ENCODE peak calls at places on chromosomes 4 and X, in nine cellular contexts. Z is AG08395; H is K562; N is MV-4-11; G is heart left ventricle; D is lung; Y is PC-9; Q is GM13976; U is activated CD4-positive, CD25-positive, alpha-beta regulatory T cell. R is an unnamed sample.

GRCh38 chr4:101753702-101754101 is 36.8 kb upstream of the BANK1 start:
- DNase-seq in G (no peak), Z (no peak), H (no peak), Q (no peak), D (no peak), Y (no peak), N (no peak), U (no peak), R (no peak)

GRCh38 chrX:39245024-39245423 is 443.8 kb downstream of the MID1IP1 start:
- DNase-seq in D (no peak), Q (no peak), H (no peak), N (no peak), Y (no peak), U (no peak), Z (no peak), G (no peak), R (no peak)

GRCh38 chr4:187606581-187606980 is 389.0 kb upstream of the ZFP42 start:
- DNase-seq in D (no peak), Z (peak), N (peak), Y (no peak), G (peak), U (no peak), Q (peak), H (peak), R (peak)

GRCh38 chr4:139202984-139203383 is 26.0 kb upstream of the ELF2 start:
- DNase-seq in Y (no peak), Z (no peak), Q (no peak), H (peak), G (no peak), U (no peak), N (no peak), D (no peak), R (no peak)

GRCh38 chr4:725368-726234 is 20.0 kb downstream of the PCGF3 start:
- DNase-seq in N (no peak), D (no peak), Y (no peak), U (no peak), Q (no peak), H (no peak), Z (no peak), G (no peak), R (no peak)

GRCh38 chrX:40366661-40367060 is 214.1 kb upstream of the ATP6AP2 start:
- DNase-seq in U (no peak), G (no peak), Y (no peak), Z (no peak), Q (no peak), D (no peak), H (no peak), N (no peak), R (no peak)

GRCh38 chrX:9282325-9282724 is 182.5 kb upstream of the TBL1X start:
- DNase-seq in G (no peak), N (peak), Y (no peak), H (no peak), Q (no peak), Z (no peak), U (no peak), D (no peak), R (no peak)

GRCh38 chr4:88297131-88297530 is 12.8 kb upstream of the PPM1K start:
- DNase-seq in N (no peak), Y (no peak), G (no peak), D (no peak), U (no peak), Q (no peak), Z (no peak), H (no peak), R (no peak)

R was measured in mammary epithelial cell.